ENCODE peak calls at places on chromosomes 12 and 14, in six cellular contexts. One of them, this sample, is unnamed. For H3K27me3, the result is how much of the 10 kb centered on the place peaks cover.

GRCh38 chr12:93244514-93245077 is 133.1 kb upstream of the NUDT4 start:
- DNase-seq in heart right ventricle: no peak
- DNase-seq in effector memory CD4-positive, alpha-beta T cell: no peak
- DNase-seq in AG04450: no peak
- DNase-seq in CD4-positive, CD25-positive, alpha-beta regulatory T cell: no peak
- DNase-seq in lower lobe of right lung: no peak
- DNase-seq in this sample: no peak

GRCh38 chr12:11758838-11759509 is 109.5 kb downstream of the ETV6 start:
- DNase-seq in heart right ventricle: no peak
- DNase-seq in effector memory CD4-positive, alpha-beta T cell: no peak
- DNase-seq in AG04450: no peak
- DNase-seq in CD4-positive, CD25-positive, alpha-beta regulatory T cell: peak
- DNase-seq in lower lobe of right lung: no peak
- DNase-seq in this sample: no peak

GRCh38 chr14:21748869-21749303 is 75.3 kb upstream of the OR4E1 start:
- DNase-seq in heart right ventricle: no peak
- DNase-seq in effector memory CD4-positive, alpha-beta T cell: no peak
- DNase-seq in AG04450: no peak
- DNase-seq in CD4-positive, CD25-positive, alpha-beta regulatory T cell: peak
- DNase-seq in lower lobe of right lung: no peak
- DNase-seq in this sample: no peak

GRCh38 chr12:92208613-92209121 is 63.0 kb upstream of the BTG1 start:
- DNase-seq in heart right ventricle: no peak
- DNase-seq in effector memory CD4-positive, alpha-beta T cell: peak
- DNase-seq in AG04450: no peak
- DNase-seq in CD4-positive, CD25-positive, alpha-beta regulatory T cell: peak
- DNase-seq in lower lobe of right lung: no peak
- DNase-seq in this sample: no peak

GRCh38 chr12:46264057-46264456 is 4.8 kb downstream of the SLC38A1 start:
- DNase-seq in heart right ventricle: no peak
- DNase-seq in effector memory CD4-positive, alpha-beta T cell: no peak
- DNase-seq in AG04450: no peak
- DNase-seq in CD4-positive, CD25-positive, alpha-beta regulatory T cell: no peak
- DNase-seq in lower lobe of right lung: no peak
- DNase-seq in this sample: no peak

GRCh38 chr12:120381752-120382419 is 12.9 kb upstream of the MSI1 start:
- DNase-seq in heart right ventricle: no peak
- DNase-seq in effector memory CD4-positive, alpha-beta T cell: no peak
- DNase-seq in AG04450: peak
- DNase-seq in CD4-positive, CD25-positive, alpha-beta regulatory T cell: no peak
- DNase-seq in lower lobe of right lung: no peak
- DNase-seq in this sample: no peak

GRCh38 chr12:108728820-108729611 is 2.3 kb downstream of the CORO1C start:
- DNase-seq in heart right ventricle: no peak
- DNase-seq in effector memory CD4-positive, alpha-beta T cell: no peak
- DNase-seq in AG04450: no peak
- DNase-seq in CD4-positive, CD25-positive, alpha-beta regulatory T cell: no peak
- DNase-seq in lower lobe of right lung: no peak
- DNase-seq in this sample: no peak

GRCh38 chr14:77181603-77182437 is at the start of gene TMEM63C:
- DNase-seq in heart right ventricle: no peak
- DNase-seq in effector memory CD4-positive, alpha-beta T cell: peak
- DNase-seq in AG04450: no peak
- DNase-seq in CD4-positive, CD25-positive, alpha-beta regulatory T cell: peak
- DNase-seq in lower lobe of right lung: no peak
- DNase-seq in this sample: no peak

GRCh38 chr14:79279645-79280399 is 931.5 kb downstream of the DIO2 start:
- DNase-seq in heart right ventricle: peak
- DNase-seq in effector memory CD4-positive, alpha-beta T cell: no peak
- DNase-seq in AG04450: no peak
- DNase-seq in CD4-positive, CD25-positive, alpha-beta regulatory T cell: no peak
- DNase-seq in lower lobe of right lung: peak
- DNase-seq in this sample: no peak

GRCh38 chr12:81558031-81558430 is 201.1 kb downstream of the PPFIA2 start:
- DNase-seq in heart right ventricle: no peak
- DNase-seq in effector memory CD4-positive, alpha-beta T cell: no peak
- DNase-seq in AG04450: no peak
- DNase-seq in CD4-positive, CD25-positive, alpha-beta regulatory T cell: no peak
- DNase-seq in lower lobe of right lung: no peak
- DNase-seq in this sample: no peak

GRCh38 chr14:82230748-82231147 is 697.1 kb upstream of the SEL1L start:
- DNase-seq in heart right ventricle: no peak
- DNase-seq in effector memory CD4-positive, alpha-beta T cell: no peak
- DNase-seq in AG04450: no peak
- DNase-seq in CD4-positive, CD25-positive, alpha-beta regulatory T cell: no peak
- DNase-seq in lower lobe of right lung: no peak
- DNase-seq in this sample: no peak

GRCh38 chr14:87153391-87153790 is 839.6 kb downstream of the GALC start:
- DNase-seq in heart right ventricle: no peak
- DNase-seq in effector memory CD4-positive, alpha-beta T cell: no peak
- DNase-seq in AG04450: no peak
- DNase-seq in CD4-positive, CD25-positive, alpha-beta regulatory T cell: no peak
- DNase-seq in lower lobe of right lung: no peak
- DNase-seq in this sample: no peak

GRCh38 chr14:87153901-87154300 is 839.1 kb downstream of the GALC start:
- DNase-seq in heart right ventricle: no peak
- DNase-seq in effector memory CD4-positive, alpha-beta T cell: no peak
- DNase-seq in AG04450: no peak
- DNase-seq in CD4-positive, CD25-positive, alpha-beta regulatory T cell: no peak
- DNase-seq in lower lobe of right lung: no peak
- DNase-seq in this sample: no peak

GRCh38 chr14:87155850-87156491 is 837.0 kb downstream of the GALC start:
- DNase-seq in heart right ventricle: no peak
- DNase-seq in effector memory CD4-positive, alpha-beta T cell: no peak
- DNase-seq in AG04450: no peak
- DNase-seq in CD4-positive, CD25-positive, alpha-beta regulatory T cell: no peak
- DNase-seq in lower lobe of right lung: no peak
- DNase-seq in this sample: no peak

GRCh38 chr14:87149583-87150354 is 843.2 kb downstream of the GALC start:
- DNase-seq in heart right ventricle: no peak
- DNase-seq in effector memory CD4-positive, alpha-beta T cell: no peak
- DNase-seq in AG04450: peak
- DNase-seq in CD4-positive, CD25-positive, alpha-beta regulatory T cell: no peak
- DNase-seq in lower lobe of right lung: no peak
- DNase-seq in this sample: peak

DNA sequence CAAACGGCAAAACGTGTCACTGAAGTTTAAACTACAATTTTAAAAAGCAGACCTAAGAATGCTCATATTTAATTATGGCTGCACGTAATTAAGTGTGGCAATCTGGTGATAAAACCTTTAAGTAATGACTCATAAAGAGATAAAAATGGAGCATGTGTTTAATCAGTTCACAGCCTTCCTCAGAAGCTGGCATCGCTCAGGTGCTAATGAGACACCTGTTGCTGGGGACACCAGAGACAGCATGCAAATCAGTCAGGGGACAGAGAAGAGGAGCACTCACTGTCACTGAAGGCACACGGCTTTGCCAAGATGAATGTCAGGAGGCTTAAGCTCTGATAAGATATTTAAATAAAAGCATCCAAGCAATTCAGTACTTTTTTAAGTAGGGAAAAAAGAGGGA is 840.3 kb downstream of the GALC start:
- DNase-seq in heart right ventricle: no peak
- DNase-seq in effector memory CD4-positive, alpha-beta T cell: no peak
- DNase-seq in AG04450: no peak
- DNase-seq in CD4-positive, CD25-positive, alpha-beta regulatory T cell: no peak
- DNase-seq in lower lobe of right lung: no peak
- DNase-seq in this sample: no peak
- H3K27me3 ChIP-seq in heart right ventricle: under half
- H3K27me3 ChIP-seq in effector memory CD4-positive, alpha-beta T cell: under half
- H3K27me3 ChIP-seq in AG04450: under half
- H3K27me3 ChIP-seq in CD4-positive, CD25-positive, alpha-beta regulatory T cell: under half
- H3K27me3 ChIP-seq in lower lobe of right lung: under half
- H3K27me3 ChIP-seq in this sample: under half

GRCh38 chr12:132482771-132483170 is 7.2 kb upstream of the FBRSL1 start:
- DNase-seq in heart right ventricle: no peak
- DNase-seq in effector memory CD4-positive, alpha-beta T cell: no peak
- DNase-seq in AG04450: no peak
- DNase-seq in CD4-positive, CD25-positive, alpha-beta regulatory T cell: no peak
- DNase-seq in lower lobe of right lung: no peak
- DNase-seq in this sample: no peak
- H3K27me3 ChIP-seq in heart right ventricle: under half
- H3K27me3 ChIP-seq in effector memory CD4-positive, alpha-beta T cell: under half
- H3K27me3 ChIP-seq in AG04450: under half
- H3K27me3 ChIP-seq in CD4-positive, CD25-positive, alpha-beta regulatory T cell: under half
- H3K27me3 ChIP-seq in lower lobe of right lung: under half
- H3K27me3 ChIP-seq in this sample: under half

DNA sequence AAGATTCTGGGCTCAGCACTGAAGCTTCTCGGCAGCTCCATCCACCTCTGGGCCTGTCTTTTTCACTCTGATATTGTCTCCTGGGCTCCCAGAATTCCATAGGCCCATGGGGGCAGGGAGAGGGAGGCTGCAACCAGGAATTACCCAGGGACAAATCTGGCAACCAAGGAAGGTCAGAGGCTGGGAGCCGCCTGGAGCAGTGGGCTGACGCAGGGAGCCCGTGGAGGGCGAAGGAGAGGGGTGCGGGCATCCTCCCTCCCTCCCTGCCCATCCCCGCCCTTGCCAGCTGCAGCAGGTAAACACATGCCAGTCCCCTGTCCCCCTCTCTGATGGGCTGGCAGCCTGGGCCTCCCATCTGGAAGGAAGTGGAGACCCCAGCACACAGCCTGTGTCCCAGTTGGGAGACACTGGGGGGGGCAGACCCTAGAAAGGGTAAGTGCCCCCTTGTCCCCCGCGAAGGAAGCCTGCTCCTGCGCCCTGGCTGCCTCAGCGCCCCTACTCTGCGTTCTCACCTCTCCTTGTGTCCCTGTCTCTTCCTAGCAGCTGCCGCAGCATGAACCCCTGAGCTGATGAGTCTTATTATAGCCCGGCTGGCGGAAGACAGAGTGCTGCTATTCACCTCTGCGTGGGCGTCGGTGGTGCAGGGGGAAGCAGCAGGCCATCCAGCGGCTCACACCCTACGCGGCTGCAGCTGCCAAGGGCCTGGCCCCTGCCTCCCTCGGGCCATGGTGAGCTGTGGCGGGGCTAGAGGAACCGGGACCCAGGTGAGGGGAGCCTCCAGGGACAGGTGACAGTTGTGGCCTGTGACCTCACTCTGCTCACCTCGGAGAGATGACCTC is 6.7 kb downstream of the LRTM2 start:
- DNase-seq in heart right ventricle: no peak
- DNase-seq in effector memory CD4-positive, alpha-beta T cell: no peak
- DNase-seq in AG04450: no peak
- DNase-seq in CD4-positive, CD25-positive, alpha-beta regulatory T cell: no peak
- DNase-seq in lower lobe of right lung: no peak
- DNase-seq in this sample: no peak
- H3K27me3 ChIP-seq in heart right ventricle: under half
- H3K27me3 ChIP-seq in effector memory CD4-positive, alpha-beta T cell: under half
- H3K27me3 ChIP-seq in AG04450: half or more
- H3K27me3 ChIP-seq in CD4-positive, CD25-positive, alpha-beta regulatory T cell: under half
- H3K27me3 ChIP-seq in lower lobe of right lung: half or more
- H3K27me3 ChIP-seq in this sample: under half

GRCh38 chr12:132288516-132289188 is 40.7 kb downstream of the GALNT9 start:
- DNase-seq in heart right ventricle: peak
- DNase-seq in effector memory CD4-positive, alpha-beta T cell: no peak
- DNase-seq in AG04450: no peak
- DNase-seq in CD4-positive, CD25-positive, alpha-beta regulatory T cell: no peak
- DNase-seq in lower lobe of right lung: peak
- DNase-seq in this sample: no peak

GRCh38 chr12:132289356-132290202 is 39.8 kb downstream of the GALNT9 start:
- DNase-seq in heart right ventricle: no peak
- DNase-seq in effector memory CD4-positive, alpha-beta T cell: no peak
- DNase-seq in AG04450: no peak
- DNase-seq in CD4-positive, CD25-positive, alpha-beta regulatory T cell: no peak
- DNase-seq in lower lobe of right lung: peak
- DNase-seq in this sample: no peak

GRCh38 chr12:132292328-132293319 is 36.8 kb downstream of the GALNT9 start:
- DNase-seq in heart right ventricle: peak
- DNase-seq in effector memory CD4-positive, alpha-beta T cell: no peak
- DNase-seq in AG04450: no peak
- DNase-seq in CD4-positive, CD25-positive, alpha-beta regulatory T cell: no peak
- DNase-seq in lower lobe of right lung: peak
- DNase-seq in this sample: no peak

GRCh38 chr12:132291402-132292175 is 37.8 kb downstream of the GALNT9 start:
- DNase-seq in heart right ventricle: no peak
- DNase-seq in effector memory CD4-positive, alpha-beta T cell: no peak
- DNase-seq in AG04450: no peak
- DNase-seq in CD4-positive, CD25-positive, alpha-beta regulatory T cell: no peak
- DNase-seq in lower lobe of right lung: peak
- DNase-seq in this sample: no peak

GRCh38 chr12:132290203-132290540 is 39.2 kb downstream of the GALNT9 start:
- DNase-seq in heart right ventricle: peak
- DNase-seq in effector memory CD4-positive, alpha-beta T cell: no peak
- DNase-seq in AG04450: no peak
- DNase-seq in CD4-positive, CD25-positive, alpha-beta regulatory T cell: no peak
- DNase-seq in lower lobe of right lung: peak
- DNase-seq in this sample: no peak
- H3K27me3 ChIP-seq in heart right ventricle: under half
- H3K27me3 ChIP-seq in effector memory CD4-positive, alpha-beta T cell: under half
- H3K27me3 ChIP-seq in AG04450: under half
- H3K27me3 ChIP-seq in CD4-positive, CD25-positive, alpha-beta regulatory T cell: under half
- H3K27me3 ChIP-seq in lower lobe of right lung: under half
- H3K27me3 ChIP-seq in this sample: under half

GRCh38 chr14:74241611-74242005 is 2.4 kb downstream of the VSX2 start:
- DNase-seq in heart right ventricle: no peak
- DNase-seq in effector memory CD4-positive, alpha-beta T cell: no peak
- DNase-seq in AG04450: no peak
- DNase-seq in CD4-positive, CD25-positive, alpha-beta regulatory T cell: no peak
- DNase-seq in lower lobe of right lung: no peak
- DNase-seq in this sample: no peak
- H3K27me3 ChIP-seq in heart right ventricle: half or more
- H3K27me3 ChIP-seq in effector memory CD4-positive, alpha-beta T cell: half or more
- H3K27me3 ChIP-seq in AG04450: half or more
- H3K27me3 ChIP-seq in CD4-positive, CD25-positive, alpha-beta regulatory T cell: under half
- H3K27me3 ChIP-seq in lower lobe of right lung: half or more
- H3K27me3 ChIP-seq in this sample: half or more

GRCh38 chr12:225012-225411 is 11.1 kb upstream of the SLC6A12 start:
- DNase-seq in heart right ventricle: no peak
- DNase-seq in effector memory CD4-positive, alpha-beta T cell: no peak
- DNase-seq in AG04450: no peak
- DNase-seq in CD4-positive, CD25-positive, alpha-beta regulatory T cell: no peak
- DNase-seq in lower lobe of right lung: no peak
- DNase-seq in this sample: no peak
- H3K27me3 ChIP-seq in heart right ventricle: under half
- H3K27me3 ChIP-seq in effector memory CD4-positive, alpha-beta T cell: under half
- H3K27me3 ChIP-seq in AG04450: under half
- H3K27me3 ChIP-seq in CD4-positive, CD25-positive, alpha-beta regulatory T cell: under half
- H3K27me3 ChIP-seq in lower lobe of right lung: under half
- H3K27me3 ChIP-seq in this sample: under half

DNA sequence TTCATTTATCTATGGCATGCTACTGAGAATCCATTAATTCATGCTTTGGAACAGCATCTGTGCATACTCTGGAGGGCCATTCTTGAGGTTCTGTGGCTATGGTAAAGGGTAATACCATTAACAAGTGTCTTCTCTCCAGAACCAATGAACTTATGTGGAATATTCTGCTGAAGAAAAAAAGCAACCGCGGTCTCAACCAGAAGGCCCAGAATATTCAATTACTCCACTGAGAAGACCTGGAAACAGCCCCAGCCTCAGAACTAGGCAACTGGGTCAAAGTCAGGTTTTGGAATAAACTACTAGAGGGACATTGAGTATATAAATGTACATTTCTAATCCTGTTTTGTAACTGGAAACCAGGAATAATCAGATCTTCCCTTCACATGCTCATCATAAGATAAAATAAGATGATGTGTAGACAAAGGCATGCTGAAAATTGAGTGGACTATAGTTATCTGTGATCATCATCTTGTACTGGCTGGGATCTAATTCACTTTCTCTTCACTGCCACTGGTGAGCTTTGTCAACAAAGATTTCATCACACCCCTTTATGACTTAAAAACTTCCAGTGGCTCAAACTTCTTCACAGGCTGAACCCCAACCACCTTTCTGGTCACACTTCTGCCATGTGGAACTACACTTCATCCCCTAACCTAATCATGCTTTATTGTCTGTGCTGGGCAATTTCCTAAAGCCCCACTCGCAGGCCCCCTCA is 6.0 kb downstream of the SPTB start:
- DNase-seq in heart right ventricle: no peak
- DNase-seq in effector memory CD4-positive, alpha-beta T cell: no peak
- DNase-seq in AG04450: no peak
- DNase-seq in CD4-positive, CD25-positive, alpha-beta regulatory T cell: no peak
- DNase-seq in lower lobe of right lung: no peak
- DNase-seq in this sample: peak
- H3K27me3 ChIP-seq in heart right ventricle: under half
- H3K27me3 ChIP-seq in effector memory CD4-positive, alpha-beta T cell: under half
- H3K27me3 ChIP-seq in AG04450: under half
- H3K27me3 ChIP-seq in CD4-positive, CD25-positive, alpha-beta regulatory T cell: under half
- H3K27me3 ChIP-seq in lower lobe of right lung: under half
- H3K27me3 ChIP-seq in this sample: under half

This sample was measured in BJ.